ENCODE peak calls at places on chromosomes 6 and 20, in seven cellular contexts. One of them, this sample, is unnamed.

GRCh38 chr20:25224941-25225340 is 22.9 kb upstream of the PYGB start:
- DNase-seq in neural crest cell: no peak
- DNase-seq in kidney tubule cell: no peak
- DNase-seq in foreskin fibroblast: no peak
- DNase-seq in NCI-H446: no peak
- DNase-seq in left ventricle myocardium inferior: no peak
- DNase-seq in A549: no peak
- DNase-seq in this sample: no peak

GRCh38 chr20:57473246-57474042 is 51.5 kb downstream of the CTCFL start:
- DNase-seq in neural crest cell: no peak
- DNase-seq in kidney tubule cell: peak; percentile 20
- DNase-seq in foreskin fibroblast: peak; percentile 16
- DNase-seq in NCI-H446: no peak
- DNase-seq in left ventricle myocardium inferior: no peak
- DNase-seq in A549: no peak
- DNase-seq in this sample: no peak

GRCh38 chr20:25195962-25196700 is 619 bp downstream of the ENTPD6 start:
- DNase-seq in neural crest cell: peak; percentile 14
- DNase-seq in kidney tubule cell: peak; percentile 75
- DNase-seq in foreskin fibroblast: peak; percentile 28
- DNase-seq in NCI-H446: no peak
- DNase-seq in left ventricle myocardium inferior: no peak
- DNase-seq in A549: peak; percentile 29
- DNase-seq in this sample: no peak

GRCh38 chr20:63672666-63673065 is 14.6 kb downstream of the RTEL1 start:
- DNase-seq in neural crest cell: no peak
- DNase-seq in kidney tubule cell: no peak
- DNase-seq in foreskin fibroblast: no peak
- DNase-seq in NCI-H446: no peak
- DNase-seq in left ventricle myocardium inferior: no peak
- DNase-seq in A549: no peak
- DNase-seq in this sample: no peak

GRCh38 chr6:170094686-170095272 is 196.1 kb downstream of the DLL1 start:
- DNase-seq in neural crest cell: no peak
- DNase-seq in kidney tubule cell: no peak
- DNase-seq in foreskin fibroblast: no peak
- DNase-seq in NCI-H446: no peak
- DNase-seq in left ventricle myocardium inferior: no peak
- DNase-seq in A549: no peak
- DNase-seq in this sample: no peak

GRCh38 chr6:157188213-157188612 is 135.1 kb downstream of the TMEM242 start:
- DNase-seq in neural crest cell: no peak
- DNase-seq in kidney tubule cell: peak; percentile 5
- DNase-seq in foreskin fibroblast: no peak
- DNase-seq in NCI-H446: no peak
- DNase-seq in left ventricle myocardium inferior: no peak
- DNase-seq in A549: no peak
- DNase-seq in this sample: no peak

GRCh38 chr20:46130534-46130933 is 12.4 kb downstream of the CD40 start:
- DNase-seq in neural crest cell: no peak
- DNase-seq in kidney tubule cell: no peak
- DNase-seq in foreskin fibroblast: no peak
- DNase-seq in NCI-H446: no peak
- DNase-seq in left ventricle myocardium inferior: no peak
- DNase-seq in A549: no peak
- DNase-seq in this sample: no peak

GRCh38 chr20:46767127-46767761 is 57.8 kb downstream of the SLC2A10 start:
- DNase-seq in neural crest cell: peak; percentile 16
- DNase-seq in kidney tubule cell: peak; percentile 54
- DNase-seq in foreskin fibroblast: peak; percentile 66
- DNase-seq in NCI-H446: peak; percentile 55
- DNase-seq in left ventricle myocardium inferior: no peak
- DNase-seq in A549: peak; percentile 65
- DNase-seq in this sample: no peak

GRCh38 chr20:9532069-9532809 is 17.8 kb downstream of the LAMP5 start:
- DNase-seq in neural crest cell: no peak
- DNase-seq in kidney tubule cell: no peak
- DNase-seq in foreskin fibroblast: peak; percentile 16
- DNase-seq in NCI-H446: peak; percentile 48
- DNase-seq in left ventricle myocardium inferior: no peak
- DNase-seq in A549: no peak
- DNase-seq in this sample: no peak

GRCh38 chr6:43833223-43833995 is 63.4 kb downstream of the VEGFA start:
- DNase-seq in neural crest cell: no peak
- DNase-seq in kidney tubule cell: peak; percentile 80
- DNase-seq in foreskin fibroblast: no peak
- DNase-seq in NCI-H446: no peak
- DNase-seq in left ventricle myocardium inferior: no peak
- DNase-seq in A549: no peak
- DNase-seq in this sample: no peak

GRCh38 chr20:45433316-45433715 is 17.4 kb downstream of the PIGT start:
- DNase-seq in neural crest cell: no peak
- DNase-seq in kidney tubule cell: no peak
- DNase-seq in foreskin fibroblast: peak; percentile 42
- DNase-seq in NCI-H446: no peak
- DNase-seq in left ventricle myocardium inferior: peak; percentile 81
- DNase-seq in A549: no peak
- DNase-seq in this sample: no peak

GRCh38 chr20:63461364-63461763 is 11.1 kb downstream of the KCNQ2 start:
- DNase-seq in neural crest cell: no peak
- DNase-seq in kidney tubule cell: peak; percentile 10
- DNase-seq in foreskin fibroblast: peak; percentile 15
- DNase-seq in NCI-H446: no peak
- DNase-seq in left ventricle myocardium inferior: no peak
- DNase-seq in A549: no peak
- DNase-seq in this sample: no peak

GRCh38 chr6:145206247-145206907 is 528.9 kb downstream of the EPM2A start:
- DNase-seq in neural crest cell: no peak
- DNase-seq in kidney tubule cell: no peak
- DNase-seq in foreskin fibroblast: peak; percentile 94
- DNase-seq in NCI-H446: no peak
- DNase-seq in left ventricle myocardium inferior: no peak
- DNase-seq in A549: no peak
- DNase-seq in this sample: no peak

GRCh38 chr6:32173051-32173727 is 2.7 kb downstream of the AGPAT1 start:
- DNase-seq in neural crest cell: no peak
- DNase-seq in kidney tubule cell: no peak
- DNase-seq in foreskin fibroblast: no peak
- DNase-seq in NCI-H446: no peak
- DNase-seq in left ventricle myocardium inferior: no peak
- DNase-seq in A549: no peak
- DNase-seq in this sample: no peak

GRCh38 chr6:70312165-70312564 is 9.3 kb upstream of the COL9A1 start:
- DNase-seq in neural crest cell: no peak
- DNase-seq in kidney tubule cell: peak; percentile 98
- DNase-seq in foreskin fibroblast: peak; percentile 65
- DNase-seq in NCI-H446: no peak
- DNase-seq in left ventricle myocardium inferior: no peak
- DNase-seq in A549: no peak
- DNase-seq in this sample: peak; percentile 13